ENCODE peak calls at places on chromosomes 7 and 10, in four cellular contexts. One of them, this sample, is unnamed. For H3K4me1 and H3K27me3, the result is how much of the 10 kb centered on the place peaks cover.

GRCh38 chr10:26025500-26025899 is 91.5 kb downstream of the MYO3A start:
- DNase-seq in upper lobe of left lung: no peak
- DNase-seq in HCT116: no peak
- DNase-seq in hepatocyte: no peak
- DNase-seq in this sample: no peak

GRCh38 chr7:100211342-100211780 is 8.4 kb upstream of the PVRIG start:
- DNase-seq in upper lobe of left lung: no peak
- DNase-seq in HCT116: no peak
- DNase-seq in hepatocyte: no peak
- DNase-seq in this sample: no peak

GRCh38 chr10:114634607-114634974 is 23.5 kb downstream of the ABLIM1 start:
- DNase-seq in upper lobe of left lung: peak
- DNase-seq in HCT116: peak
- DNase-seq in hepatocyte: peak
- DNase-seq in this sample: peak

GRCh38 chr10:3850999-3851937 is 66.3 kb upstream of the KLF6 start:
- DNase-seq in upper lobe of left lung: no peak
- DNase-seq in HCT116: peak
- DNase-seq in hepatocyte: peak
- DNase-seq in this sample: peak

GRCh38 chr7:55085511-55086412 is 66.9 kb downstream of the EGFR start:
- DNase-seq in upper lobe of left lung: no peak
- DNase-seq in HCT116: no peak
- DNase-seq in hepatocyte: no peak
- DNase-seq in this sample: no peak

GRCh38 chr7:100684534-100685042 is 9.5 kb downstream of the GIGYF1 start:
- DNase-seq in upper lobe of left lung: no peak
- DNase-seq in HCT116: no peak
- DNase-seq in hepatocyte: peak
- DNase-seq in this sample: no peak

GRCh38 chr7:1670894-1671875 is 1.1 kb downstream of the ELFN1 start:
- DNase-seq in upper lobe of left lung: no peak
- DNase-seq in HCT116: no peak
- DNase-seq in hepatocyte: peak
- DNase-seq in this sample: peak

GRCh38 chr7:159067870-159068787 is 76.5 kb downstream of the VIPR2 start:
- DNase-seq in upper lobe of left lung: no peak
- DNase-seq in HCT116: no peak
- DNase-seq in hepatocyte: no peak
- DNase-seq in this sample: no peak

GRCh38 chr10:89301721-89302445 is at the start of gene IFIT2:
- DNase-seq in upper lobe of left lung: peak
- DNase-seq in HCT116: no peak
- DNase-seq in hepatocyte: peak
- DNase-seq in this sample: no peak

GRCh38 chr10:118106426-118106825 is 59.7 kb upstream of the RAB11FIP2 start:
- DNase-seq in upper lobe of left lung: no peak
- DNase-seq in HCT116: peak
- DNase-seq in hepatocyte: peak
- DNase-seq in this sample: peak

GRCh38 chr10:6838118-6838517 is 258.0 kb upstream of the PRKCQ start:
- DNase-seq in upper lobe of left lung: no peak
- DNase-seq in HCT116: no peak
- DNase-seq in hepatocyte: no peak
- DNase-seq in this sample: no peak

GRCh38 chr10:18486444-18486843 is 164.9 kb downstream of the NSUN6 start:
- DNase-seq in upper lobe of left lung: no peak
- DNase-seq in HCT116: no peak
- DNase-seq in hepatocyte: peak
- DNase-seq in this sample: no peak

GRCh38 chr10:77856566-77856965 is 70.0 kb downstream of the DLG5 start:
- DNase-seq in upper lobe of left lung: no peak
- DNase-seq in HCT116: no peak
- DNase-seq in hepatocyte: no peak
- DNase-seq in this sample: no peak

GRCh38 chr7:117273325-117274292 is 49.2 kb downstream of the WNT2 start:
- DNase-seq in upper lobe of left lung: no peak
- DNase-seq in HCT116: no peak
- DNase-seq in hepatocyte: no peak
- DNase-seq in this sample: no peak

GRCh38 chr7:55573526-55573925 is 1.2 kb upstream of the VOPP1 start:
- DNase-seq in upper lobe of left lung: no peak
- DNase-seq in HCT116: no peak
- DNase-seq in hepatocyte: no peak
- DNase-seq in this sample: no peak

GRCh38 chr7:81457858-81458522 is 311.9 kb downstream of the HGF start:
- DNase-seq in upper lobe of left lung: no peak
- DNase-seq in HCT116: peak
- DNase-seq in hepatocyte: peak
- DNase-seq in this sample: no peak

GRCh38 chr7:15720849-15721471 is 34.5 kb upstream of the MEOX2 start:
- DNase-seq in upper lobe of left lung: no peak
- DNase-seq in HCT116: peak
- DNase-seq in hepatocyte: peak
- DNase-seq in this sample: peak

GRCh38 chr7:6367701-6368211 is 80.0 kb downstream of the DAGLB start:
- DNase-seq in upper lobe of left lung: no peak
- DNase-seq in HCT116: no peak
- DNase-seq in hepatocyte: peak
- DNase-seq in this sample: peak

GRCh38 chr10:131059881-131060280 is 251.6 kb downstream of the TCERG1L start:
- DNase-seq in upper lobe of left lung: no peak
- DNase-seq in HCT116: no peak
- DNase-seq in hepatocyte: no peak
- DNase-seq in this sample: no peak

GRCh38 chr7:12670071-12670729 is 17.2 kb upstream of the ARL4A start:
- DNase-seq in upper lobe of left lung: no peak
- DNase-seq in HCT116: no peak
- DNase-seq in hepatocyte: peak
- DNase-seq in this sample: no peak

GRCh38 chr10:66572700-66573099 is 353.1 kb upstream of the LRRTM3 start:
- DNase-seq in upper lobe of left lung: no peak
- DNase-seq in HCT116: no peak
- DNase-seq in hepatocyte: no peak
- DNase-seq in this sample: no peak

GRCh38 chr10:48490576-48491345 is 114.1 kb downstream of the ARHGAP22 start:
- DNase-seq in upper lobe of left lung: no peak
- DNase-seq in HCT116: no peak
- DNase-seq in hepatocyte: no peak
- DNase-seq in this sample: peak

GRCh38 chr7:47088329-47089067 is 493.4 kb downstream of the TNS3 start:
- DNase-seq in upper lobe of left lung: peak
- DNase-seq in HCT116: peak
- DNase-seq in hepatocyte: peak
- DNase-seq in this sample: peak

GRCh38 chr7:100126239-100126930 is 382 bp upstream of the MBLAC1 start:
- DNase-seq in upper lobe of left lung: no peak
- DNase-seq in HCT116: no peak
- DNase-seq in hepatocyte: no peak
- DNase-seq in this sample: no peak

GRCh38 chr7:143924851-143925250 is 10.2 kb upstream of the OR2F2 start:
- DNase-seq in upper lobe of left lung: no peak
- DNase-seq in HCT116: no peak
- DNase-seq in hepatocyte: no peak
- DNase-seq in this sample: no peak

GRCh38 chr10:660413-660979 is 29.0 kb downstream of the DIP2C start:
- DNase-seq in upper lobe of left lung: no peak
- DNase-seq in HCT116: no peak
- DNase-seq in hepatocyte: no peak
- DNase-seq in this sample: peak

GRCh38 chr10:48533951-48534720 is 70.7 kb downstream of the ARHGAP22 start:
- DNase-seq in upper lobe of left lung: no peak
- DNase-seq in HCT116: no peak
- DNase-seq in hepatocyte: no peak
- DNase-seq in this sample: no peak

GRCh38 chr10:62044569-62044968 is 143.1 kb downstream of the ARID5B start:
- DNase-seq in upper lobe of left lung: no peak
- DNase-seq in HCT116: no peak
- DNase-seq in hepatocyte: no peak
- DNase-seq in this sample: no peak
- H3K4me1 ChIP-seq in upper lobe of left lung: under half
- H3K4me1 ChIP-seq in HCT116: under half
- H3K4me1 ChIP-seq in hepatocyte: half or more
- H3K4me1 ChIP-seq in this sample: half or more

GRCh38 chr7:111433426-111433825 is 128.9 kb downstream of the IMMP2L start:
- DNase-seq in upper lobe of left lung: no peak
- DNase-seq in HCT116: no peak
- DNase-seq in hepatocyte: no peak
- DNase-seq in this sample: no peak

GRCh38 chr7:111439977-111440376 is 122.3 kb downstream of the IMMP2L start:
- DNase-seq in upper lobe of left lung: no peak
- DNase-seq in HCT116: no peak
- DNase-seq in hepatocyte: no peak
- DNase-seq in this sample: no peak

GRCh38 chr7:111437736-111438135 is 124.6 kb downstream of the IMMP2L start:
- DNase-seq in upper lobe of left lung: no peak
- DNase-seq in HCT116: no peak
- DNase-seq in hepatocyte: no peak
- DNase-seq in this sample: no peak

GRCh38 chr7:111436608-111437007 is 125.7 kb downstream of the IMMP2L start:
- DNase-seq in upper lobe of left lung: no peak
- DNase-seq in HCT116: no peak
- DNase-seq in hepatocyte: no peak
- DNase-seq in this sample: no peak

GRCh38 chr7:111438369-111439289 is 123.7 kb downstream of the IMMP2L start:
- DNase-seq in upper lobe of left lung: no peak
- DNase-seq in HCT116: no peak
- DNase-seq in hepatocyte: no peak
- DNase-seq in this sample: no peak
- H3K4me3 ChIP-seq in upper lobe of left lung: no peak
- H3K4me3 ChIP-seq in HCT116: no peak
- H3K4me3 ChIP-seq in hepatocyte: no peak
- H3K4me3 ChIP-seq in this sample: no peak

GRCh38 chr10:123904834-123905409 is 13.3 kb upstream of the CPXM2 start:
- DNase-seq in upper lobe of left lung: no peak
- DNase-seq in HCT116: no peak
- DNase-seq in hepatocyte: no peak
- DNase-seq in this sample: no peak
- H3K27me3 ChIP-seq in upper lobe of left lung: under half
- H3K27me3 ChIP-seq in HCT116: under half
- H3K27me3 ChIP-seq in hepatocyte: under half
- H3K27me3 ChIP-seq in this sample: under half

GRCh38 chr10:110074298-110074697 is 66.5 kb downstream of the ADD3 start:
- DNase-seq in upper lobe of left lung: peak
- DNase-seq in HCT116: no peak
- DNase-seq in hepatocyte: no peak
- DNase-seq in this sample: no peak

GRCh38 chr10:110067960-110068770 is 60.4 kb downstream of the ADD3 start:
- DNase-seq in upper lobe of left lung: peak
- DNase-seq in HCT116: no peak
- DNase-seq in hepatocyte: no peak
- DNase-seq in this sample: no peak

GRCh38 chr10:110065269-110065668 is 57.5 kb downstream of the ADD3 start:
- DNase-seq in upper lobe of left lung: no peak
- DNase-seq in HCT116: no peak
- DNase-seq in hepatocyte: no peak
- DNase-seq in this sample: no peak

GRCh38 chr10:110069502-110069982 is 61.8 kb downstream of the ADD3 start:
- DNase-seq in upper lobe of left lung: no peak
- DNase-seq in HCT116: no peak
- DNase-seq in hepatocyte: no peak
- DNase-seq in this sample: no peak

DNA sequence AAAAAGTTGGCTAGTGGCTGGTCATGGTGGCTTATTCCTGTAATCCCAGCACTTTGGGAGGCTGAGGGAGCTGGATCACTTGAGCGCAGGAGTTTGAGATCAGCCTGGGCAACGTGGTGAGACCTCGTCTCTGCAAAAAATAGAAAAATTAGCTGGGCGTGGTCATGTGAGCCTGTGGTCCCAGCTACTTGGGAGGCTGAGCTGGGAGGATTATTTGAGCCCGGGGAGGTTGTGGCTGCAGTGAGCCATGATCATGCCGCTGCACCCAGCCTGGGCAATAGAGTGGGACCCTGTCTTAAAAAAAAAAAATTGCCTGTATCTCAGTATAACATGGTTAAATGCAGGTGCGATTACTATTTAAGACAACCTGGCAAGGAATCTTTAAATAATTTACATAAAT is 61.0 kb downstream of the ADD3 start:
- DNase-seq in upper lobe of left lung: no peak
- DNase-seq in HCT116: no peak
- DNase-seq in hepatocyte: no peak
- DNase-seq in this sample: no peak
- H3K4me1 ChIP-seq in upper lobe of left lung: under half
- H3K4me1 ChIP-seq in HCT116: under half
- H3K4me1 ChIP-seq in hepatocyte: under half
- H3K4me1 ChIP-seq in this sample: under half

GRCh38 chr10:95295031-95295755 is 4.4 kb upstream of the PDLIM1 start:
- DNase-seq in upper lobe of left lung: peak
- DNase-seq in HCT116: no peak
- DNase-seq in hepatocyte: peak
- DNase-seq in this sample: peak
- H3K4me3 ChIP-seq in upper lobe of left lung: peak
- H3K4me3 ChIP-seq in HCT116: no peak
- H3K4me3 ChIP-seq in hepatocyte: no peak
- H3K4me3 ChIP-seq in this sample: peak

GRCh38 chr10:102410427-102411073 is 8.0 kb downstream of the PSD start:
- DNase-seq in upper lobe of left lung: no peak
- DNase-seq in HCT116: no peak
- DNase-seq in hepatocyte: peak
- DNase-seq in this sample: peak

GRCh38 chr10:102407641-102407943 is 11.0 kb downstream of the PSD start:
- DNase-seq in upper lobe of left lung: no peak
- DNase-seq in HCT116: no peak
- DNase-seq in hepatocyte: no peak
- DNase-seq in this sample: no peak

GRCh38 chr10:102409604-102410426 is 8.8 kb downstream of the PSD start:
- DNase-seq in upper lobe of left lung: no peak
- DNase-seq in HCT116: no peak
- DNase-seq in hepatocyte: no peak
- DNase-seq in this sample: no peak

GRCh38 chr10:102408081-102408727 is 10.4 kb downstream of the PSD start:
- DNase-seq in upper lobe of left lung: no peak
- DNase-seq in HCT116: no peak
- DNase-seq in hepatocyte: no peak
- DNase-seq in this sample: no peak

GRCh38 chr10:102408728-102409603 is 9.6 kb downstream of the PSD start:
- DNase-seq in upper lobe of left lung: no peak
- DNase-seq in HCT116: no peak
- DNase-seq in hepatocyte: peak
- DNase-seq in this sample: no peak
- H3K27me3 ChIP-seq in upper lobe of left lung: under half
- H3K27me3 ChIP-seq in HCT116: under half
- H3K27me3 ChIP-seq in hepatocyte: under half
- H3K27me3 ChIP-seq in this sample: half or more

GRCh38 chr10:50251309-50251850 is at the start of gene ASAH2:
- DNase-seq in upper lobe of left lung: no peak
- DNase-seq in HCT116: no peak
- DNase-seq in hepatocyte: no peak
- DNase-seq in this sample: no peak
- H3K4me1 ChIP-seq in upper lobe of left lung: under half
- H3K4me1 ChIP-seq in HCT116: under half
- H3K4me1 ChIP-seq in hepatocyte: under half
- H3K4me1 ChIP-seq in this sample: under half

GRCh38 chr10:113454341-113455061 is 98.4 kb upstream of the HABP2 start:
- DNase-seq in upper lobe of left lung: peak
- DNase-seq in HCT116: peak
- DNase-seq in hepatocyte: peak
- DNase-seq in this sample: peak
- H3K4me3 ChIP-seq in upper lobe of left lung: no peak
- H3K4me3 ChIP-seq in HCT116: peak
- H3K4me3 ChIP-seq in hepatocyte: no peak
- H3K4me3 ChIP-seq in this sample: no peak